ENCODE peak calls at places on chromosomes 1 and 21, in ten cellular contexts. W, X, N, K, R, Q, S, G, V and E are unnamed samples.

GRCh38 chr1:229753764-229754553 is 127.9 kb downstream of the URB2 start:
- DNase-seq in K (no peak), Q (no peak), R (no peak), W (no peak), V (no peak), N (no peak), S (peak), X (no peak), G (peak), E (no peak)

GRCh38 chr21:38914531-38915385 is 109.0 kb downstream of the ETS2 start:
- DNase-seq in S (no peak), N (no peak), X (peak), K (peak), V (no peak), G (peak), W (no peak), R (no peak), Q (no peak), E (no peak)

GRCh38 chr21:39377444-39378050 is 28.7 kb upstream of the HMGN1 start:
- DNase-seq in G (no peak), V (no peak), Q (no peak), S (no peak), X (no peak), W (no peak), K (no peak), R (no peak), N (no peak), E (no peak)

GRCh38 chr21:43333301-43334062 is 93.4 kb downstream of the SIK1 start:
- DNase-seq in G (no peak), X (peak), Q (no peak), K (peak), W (peak), N (no peak), V (no peak), S (no peak), R (peak), E (no peak)

GRCh38 chr1:201007481-201007880 is 16.0 kb downstream of the KIF21B start:
- DNase-seq in N (no peak), W (no peak), K (no peak), X (no peak), R (no peak), G (no peak), V (no peak), S (no peak), Q (no peak), E (no peak)

GRCh38 chr21:24418671-24419070 is 1188.6 kb downstream of the MRPL39 start:
- DNase-seq in V (no peak), R (no peak), N (no peak), G (no peak), S (no peak), X (no peak), Q (no peak), K (no peak), W (no peak), E (no peak)

GRCh38 chr1:17679856-17680255 is 75.3 kb upstream of the ACTL8 start:
- DNase-seq in W (no peak), G (no peak), X (no peak), S (no peak), Q (no peak), K (no peak), N (no peak), V (no peak), R (no peak), E (no peak)

GRCh38 chr1:172449012-172449584 is 5.2 kb upstream of the PIGC start:
- DNase-seq in X (no peak), S (no peak), G (peak), Q (no peak), W (peak), R (peak), V (no peak), K (no peak), N (no peak), E (no peak)

GRCh38 chr1:243713470-243714186 is 136.4 kb downstream of the AKT3 start:
- DNase-seq in Q (no peak), X (peak), N (no peak), W (no peak), R (no peak), V (no peak), S (no peak), G (no peak), K (peak), E (no peak)

GRCh38 chr1:27005166-27005530 is 7.5 kb downstream of the TENT5B start:
- DNase-seq in Q (no peak), G (no peak), X (no peak), K (no peak), R (no peak), S (no peak), V (no peak), W (no peak), N (no peak), E (no peak)

GRCh38 chr1:119674110-119674509 is 26.0 kb upstream of the ZNF697 start:
- DNase-seq in K (no peak), Q (no peak), W (no peak), G (no peak), R (peak), N (no peak), X (no peak), S (no peak), V (no peak), E (no peak)

GRCh38 chr1:75265792-75266191 is 131.6 kb downstream of the LHX8 start:
- DNase-seq in S (no peak), Q (no peak), X (no peak), V (no peak), R (peak), G (no peak), N (no peak), W (peak), K (peak), E (no peak)

GRCh38 chr1:97190326-97190725 is 468.7 kb downstream of the PTBP2 start:
- DNase-seq in Q (no peak), K (no peak), G (no peak), W (no peak), S (no peak), X (no peak), R (peak), V (no peak), N (no peak), E (no peak)

GRCh38 chr1:210437111-210437510 is 108.4 kb downstream of the HHAT start:
- DNase-seq in W (no peak), S (no peak), X (no peak), V (no peak), R (peak), N (no peak), Q (no peak), G (no peak), K (no peak), E (no peak)

GRCh38 chr1:244369256-244370057 is 82.3 kb downstream of the ADSS2 start:
- DNase-seq in S (peak), X (no peak), G (no peak), N (no peak), K (no peak), V (no peak), Q (no peak), R (no peak), W (no peak), E (no peak)

GRCh38 chr21:32302560-32302959 is 3.9 kb downstream of the MRAP start:
- DNase-seq in W (no peak), R (no peak), X (no peak), S (no peak), N (no peak), V (no peak), K (no peak), G (no peak), Q (no peak), E (no peak)

GRCh38 chr1:153533689-153534201 is 2.0 kb downstream of the S100A6 start:
- DNase-seq in W (peak), K (no peak), N (no peak), S (peak), X (peak), Q (no peak), V (no peak), G (no peak), R (peak), E (no peak)

GRCh38 chr1:86515597-86515996 is 31.3 kb upstream of the CLCA4 start:
- DNase-seq in S (no peak), W (no peak), X (peak), K (no peak), R (peak), V (no peak), G (no peak), N (no peak), Q (no peak), E (no peak)

GRCh38 chr21:41777934-41778815 is 11.3 kb upstream of the RIPK4 start:
- DNase-seq in W (peak), G (peak), V (peak), Q (no peak), S (peak), X (peak), R (peak), K (peak), N (no peak), E (peak)

GRCh38 chr21:44756416-44757185 is 45.0 kb downstream of the UBE2G2 start:
- DNase-seq in W (no peak), N (no peak), R (no peak), S (peak), X (no peak), V (no peak), G (no peak), K (no peak), Q (no peak), E (no peak)

GRCh38 chr1:193355179-193355578 is 168.8 kb upstream of the B3GALT2 start:
- DNase-seq in N (no peak), X (no peak), R (peak), K (no peak), S (no peak), G (no peak), W (peak), V (no peak), Q (no peak), E (no peak)

GRCh38 chr1:91757760-91758545 is 128.0 kb downstream of the TGFBR3 start:
- DNase-seq in Q (no peak), K (no peak), V (no peak), X (no peak), G (no peak), S (no peak), N (no peak), W (no peak), R (no peak), E (no peak)

GRCh38 chr1:228830954-228831481 is 95.7 kb downstream of the RHOU start:
- DNase-seq in Q (peak), S (no peak), X (no peak), W (peak), K (no peak), V (no peak), G (no peak), N (no peak), R (peak), E (no peak)

GRCh38 chr1:19882111-19883071 is at the start of gene OTUD3:
- DNase-seq in S (peak), N (peak), G (peak), X (peak), K (peak), Q (peak), V (peak), R (peak), W (peak), E (peak)

GRCh38 chr1:241272828-241273227 is 84.2 kb downstream of the RGS7 start:
- DNase-seq in R (no peak), S (no peak), G (no peak), V (no peak), X (no peak), K (no peak), N (no peak), W (no peak), Q (no peak), E (no peak)

GRCh38 chr21:39562791-39563770 is 49.7 kb upstream of the B3GALT5 start:
- DNase-seq in R (no peak), G (no peak), N (no peak), W (no peak), V (no peak), S (no peak), X (peak), Q (no peak), K (peak), E (no peak)

GRCh38 chr1:89451011-89451410 is 73.6 kb upstream of the LRRC8B start:
- DNase-seq in S (no peak), Q (no peak), R (no peak), N (no peak), X (no peak), V (no peak), G (peak), K (no peak), W (no peak), E (no peak)

GRCh38 chr1:117643601-117644000 is 37.8 kb downstream of the TENT5C start:
- DNase-seq in K (no peak), S (no peak), X (no peak), N (no peak), G (no peak), Q (no peak), V (no peak), W (no peak), R (no peak), E (no peak)

GRCh38 chr1:45879885-45880598 is 76.6 kb downstream of the MAST2 start:
- DNase-seq in G (no peak), S (no peak), V (no peak), K (no peak), X (no peak), R (no peak), Q (no peak), W (no peak), N (no peak), E (no peak)

GRCh38 chr1:12486401-12487005 is 131.5 kb downstream of the DHRS3 start:
- DNase-seq in S (no peak), K (no peak), Q (no peak), N (no peak), V (no peak), G (no peak), X (no peak), W (peak), R (peak), E (no peak)

GRCh38 chr1:116325922-116326321 is 47.1 kb upstream of the ATP1A1 start:
- DNase-seq in V (no peak), W (no peak), X (no peak), K (no peak), Q (peak), R (no peak), S (no peak), G (peak), N (peak), E (no peak)

GRCh38 chr1:51661081-51661518 is 44.2 kb downstream of the OSBPL9 start:
- DNase-seq in K (no peak), N (no peak), R (peak), X (no peak), Q (no peak), W (peak), V (no peak), S (no peak), G (no peak), E (no peak)